ENCODE peak calls at places on chromosomes 11 and 22, in seven cellular contexts. R, U, M, L, J, H and I are unnamed samples. For H3K4me1 and H3K9me3, the result is how much of the 10 kb centered on the place peaks cover.

GRCh38 chr22:49953027-49953679 is 7.4 kb upstream of the PIM3 start:
- DNase-seq in R (peak), U (no peak), M (no peak), L (no peak), J (no peak), H (no peak), I (no peak)

GRCh38 chr22:40572976-40573375 is 63.5 kb downstream of the MRTFA start:
- DNase-seq in R (no peak), U (no peak), M (no peak), L (peak), J (no peak), H (no peak), I (no peak)

GRCh38 chr11:1221848-1222311 is 986 bp upstream of the MUC5B start:
- DNase-seq in R (no peak), U (no peak), M (no peak), L (no peak), J (no peak), H (no peak), I (no peak)

GRCh38 chr22:32880061-32880460 is 78.6 kb downstream of the TIMP3 start:
- DNase-seq in R (no peak), U (no peak), M (no peak), L (no peak), J (no peak), H (no peak), I (no peak)

GRCh38 chr11:44989831-44990566 is 39.3 kb upstream of the TP53I11 start:
- DNase-seq in R (no peak), U (no peak), M (no peak), L (no peak), J (no peak), H (no peak), I (no peak)

GRCh38 chr22:17103351-17103750 is 17.8 kb downstream of the TMEM121B start:
- DNase-seq in R (no peak), U (no peak), M (no peak), L (no peak), J (no peak), H (no peak), I (no peak)

GRCh38 chr11:73950869-73951710 is at the start of gene DNAJB13:
- DNase-seq in R (peak), U (no peak), M (peak), L (no peak), J (no peak), H (peak), I (peak)

GRCh38 chr11:126282742-126283591 is at the start of gene TIRAP:
- DNase-seq in R (peak), U (peak), M (peak), L (peak), J (peak), H (peak), I (no peak)

GRCh38 chr11:130068986-130069683 is 559 bp upstream of the APLP2 start:
- DNase-seq in R (peak), U (peak), M (peak), L (peak), J (peak), H (peak), I (no peak)

GRCh38 chr22:46150615-46151423 is 493 bp downstream of the PPARA start:
- DNase-seq in R (peak), U (peak), M (peak), L (no peak), J (peak), H (peak), I (no peak)

GRCh38 chr11:75733346-75734107 is 15.9 kb downstream of the MOGAT2 start:
- DNase-seq in R (peak), U (no peak), M (peak), L (no peak), J (no peak), H (no peak), I (no peak)

GRCh38 chr22:42892571-42893316 is 35.7 kb upstream of the ARFGAP3 start:
- DNase-seq in R (peak), U (no peak), M (peak), L (no peak), J (no peak), H (no peak), I (no peak)

GRCh38 chr11:127470485-127470884 is 469.9 kb upstream of the KIRREL3 start:
- DNase-seq in R (no peak), U (no peak), M (no peak), L (no peak), J (no peak), H (no peak), I (no peak)

GRCh38 chr22:35258144-35258988 is 1.1 kb downstream of the HMGXB4 start:
- DNase-seq in R (no peak), U (no peak), M (peak), L (peak), J (no peak), H (peak), I (no peak)

GRCh38 chr22:37175414-37176144 is 12.5 kb downstream of the C1QTNF6 start:
- DNase-seq in R (peak), U (no peak), M (no peak), L (no peak), J (no peak), H (no peak), I (no peak)

GRCh38 chr22:33923660-33924246 is 3.5 kb upstream of the LARGE1 start:
- DNase-seq in R (peak), U (no peak), M (peak), L (peak), J (no peak), H (peak), I (no peak)

GRCh38 chr11:1937616-1938342 is 9.4 kb upstream of the MRPL23 start:
- DNase-seq in R (no peak), U (peak), M (no peak), L (no peak), J (no peak), H (no peak), I (no peak)

GRCh38 chr22:37568448-37569008 is 8.2 kb downstream of the CDC42EP1 start:
- DNase-seq in R (no peak), U (no peak), M (no peak), L (no peak), J (no peak), H (no peak), I (no peak)

GRCh38 chr11:131179867-131180266 is 190.5 kb upstream of the NTM start:
- DNase-seq in R (no peak), U (no peak), M (no peak), L (no peak), J (no peak), H (no peak), I (no peak)

GRCh38 chr11:114358711-114359110 is 41.6 kb downstream of the C11orf71 start:
- DNase-seq in R (no peak), U (no peak), M (peak), L (no peak), J (no peak), H (no peak), I (no peak)

GRCh38 chr11:77121876-77122575 is 6.0 kb upstream of the MYO7A start:
- DNase-seq in R (no peak), U (no peak), M (no peak), L (no peak), J (no peak), H (no peak), I (no peak)

GRCh38 chr11:32829680-32830412 is at the start of gene PRRG4:
- DNase-seq in R (peak), U (no peak), M (peak), L (peak), J (no peak), H (no peak), I (no peak)

GRCh38 chr11:62646825-62647608 is 604 bp upstream of the GANAB start:
- DNase-seq in R (no peak), U (no peak), M (no peak), L (no peak), J (no peak), H (no peak), I (no peak)

GRCh38 chr11:107018902-107019493 is 722 bp upstream of the GUCY1A2 start:
- DNase-seq in R (peak), U (no peak), M (peak), L (peak), J (no peak), H (peak), I (no peak)

DNA sequence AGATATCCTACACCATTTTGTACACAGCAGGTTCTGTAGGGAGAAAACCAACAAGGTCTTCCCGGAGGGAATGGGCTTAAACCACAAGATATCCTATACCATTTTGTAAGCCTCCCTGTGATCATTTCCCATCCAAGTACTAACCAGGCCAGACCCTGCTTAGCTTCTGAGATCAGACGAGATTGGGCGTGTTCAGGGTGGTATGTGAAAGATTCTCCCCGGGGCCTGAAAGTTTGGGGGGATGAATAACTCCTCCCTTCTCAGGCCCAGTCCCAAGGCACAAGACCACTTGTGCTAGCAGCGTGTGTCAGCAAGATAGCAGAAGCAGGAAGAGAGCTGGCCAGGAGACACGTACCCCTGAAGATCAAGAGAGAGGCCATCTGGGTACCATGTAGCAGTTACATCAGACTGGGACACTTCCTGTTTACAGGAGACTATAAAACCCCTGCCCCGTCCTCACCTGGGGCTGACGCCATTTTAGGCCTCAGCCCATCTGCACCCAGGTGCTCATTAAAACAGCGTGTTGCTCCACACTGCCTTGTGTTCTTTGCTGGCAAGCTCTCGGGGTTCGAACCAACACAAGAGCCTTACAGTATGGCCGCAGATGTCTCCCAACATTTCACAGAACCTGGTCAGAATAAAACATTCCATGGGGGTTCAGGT is 17.3 kb downstream of the MIF start:
- DNase-seq in R (no peak), U (no peak), M (no peak), L (no peak), J (no peak), H (no peak), I (no peak)
- H3K4me3 ChIP-seq in R (no peak), U (no peak), M (no peak), L (no peak), J (no peak), H (no peak), I (no peak)

DNA sequence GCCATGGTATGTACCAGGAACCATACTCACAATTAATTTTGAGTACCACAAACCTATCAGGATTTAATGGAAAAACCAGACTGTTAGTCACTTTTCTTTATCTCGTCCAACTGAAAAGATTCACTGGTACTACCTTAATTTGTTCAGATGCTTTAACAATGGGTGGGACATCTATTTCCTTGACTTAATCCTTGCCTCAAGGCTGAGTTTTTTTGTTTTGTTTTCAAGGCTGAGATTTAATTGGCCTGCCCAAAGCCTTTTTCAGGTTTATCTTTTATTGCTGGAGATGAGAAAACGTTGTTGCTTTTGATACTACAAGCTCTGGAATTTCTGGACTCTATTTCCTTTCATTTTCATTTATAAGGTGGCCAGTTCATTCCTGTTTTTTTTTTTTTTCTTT is 50.4 kb downstream of the NELL1 start:
- DNase-seq in R (no peak), U (no peak), M (no peak), L (no peak), J (no peak), H (no peak), I (no peak)
- H3K4me1 ChIP-seq in R (under half), U (under half), M (under half), L (under half), J (under half), H (under half), I (under half)

DNA sequence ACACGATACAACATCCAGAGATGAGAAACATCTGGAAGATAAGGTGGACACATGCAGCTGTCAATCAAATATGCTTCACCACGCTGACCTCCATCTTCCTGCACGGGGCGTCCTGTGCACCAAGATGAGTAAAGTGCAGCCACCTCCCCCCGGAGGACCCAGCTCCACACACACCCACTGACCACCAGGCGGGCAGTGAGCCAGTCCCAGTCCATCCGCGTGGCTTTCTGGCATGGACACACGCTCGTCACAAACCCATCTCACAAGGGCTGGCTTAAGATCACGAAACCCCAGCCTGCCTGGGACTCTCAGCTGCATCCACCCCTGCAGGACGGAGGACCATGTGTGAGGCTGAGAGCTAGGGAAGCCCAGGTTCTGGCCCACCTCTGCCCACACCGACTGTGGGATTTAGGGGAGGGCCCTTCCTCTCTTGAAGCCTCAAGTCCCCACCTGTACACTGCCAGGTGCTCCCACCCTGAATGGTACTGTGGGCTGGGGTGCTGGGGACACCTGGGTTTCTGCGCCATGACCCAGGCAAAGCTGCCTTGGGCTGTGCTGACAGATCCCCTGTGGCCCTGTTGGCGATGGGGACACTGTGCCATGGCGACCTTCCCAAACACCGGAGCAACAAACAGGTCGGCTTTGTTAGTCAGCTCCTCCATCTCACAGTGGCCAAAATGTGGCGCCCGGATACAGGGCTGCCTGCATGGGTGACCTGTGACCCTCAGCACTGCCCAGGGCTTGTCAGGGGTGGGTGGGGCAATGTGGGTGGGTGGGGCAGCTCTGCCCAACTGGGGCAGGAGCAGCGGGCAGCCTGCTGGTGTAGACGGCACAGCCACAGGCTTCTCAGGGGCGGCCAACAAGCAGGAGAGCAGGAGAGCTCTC is 629.0 kb downstream of the TBC1D22A start:
- DNase-seq in R (no peak), U (no peak), M (no peak), L (no peak), J (no peak), H (no peak), I (no peak)
- H3K9me3 ChIP-seq in R (under half), U (under half), M (half or more), L (under half), J (under half), H (under half), I (under half)

DNA sequence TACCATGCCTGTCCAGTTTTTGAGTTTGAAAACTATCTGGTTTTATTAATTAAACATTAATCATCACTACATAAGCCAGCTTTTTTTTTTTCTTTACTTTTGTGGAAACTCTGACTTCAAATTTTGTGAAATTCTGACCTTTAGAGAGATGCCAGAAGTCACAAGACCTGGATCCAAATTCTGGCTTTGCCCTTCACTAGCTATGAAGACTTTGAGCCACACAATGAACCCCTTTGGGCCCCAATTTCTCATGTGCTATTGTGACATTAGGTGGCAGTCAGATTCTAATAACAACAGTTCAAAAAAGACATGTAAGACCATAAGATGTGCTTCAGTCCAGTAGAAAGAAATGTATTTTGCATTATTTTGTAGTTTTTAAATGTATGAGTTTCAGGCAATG is 60.3 kb downstream of the ZC3H12C start:
- DNase-seq in R (no peak), U (no peak), M (no peak), L (no peak), J (no peak), H (no peak), I (no peak)
- H3K4me3 ChIP-seq in R (no peak), U (no peak), M (no peak), L (no peak), J (no peak), H (no peak), I (no peak)

DNA sequence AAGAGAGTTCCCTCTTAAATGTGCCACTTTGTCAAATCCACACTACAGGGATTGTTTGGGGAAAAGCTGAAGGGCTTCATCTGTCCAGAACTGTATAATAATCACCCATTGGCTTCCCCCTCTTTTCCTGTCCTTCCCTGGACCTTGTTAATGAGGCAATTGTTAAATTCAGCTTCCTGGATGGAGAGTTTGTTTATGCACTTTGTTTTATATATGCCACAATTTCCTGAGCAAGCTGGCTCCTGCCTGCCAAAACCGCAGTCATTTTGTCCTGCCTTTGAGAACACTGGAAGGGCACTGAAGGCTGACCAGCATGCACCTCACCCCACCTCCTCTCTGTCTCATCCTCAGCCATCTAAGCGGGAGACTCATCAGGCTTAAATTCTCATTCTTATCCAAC is 86.2 kb downstream of the MSANTD4 start:
- DNase-seq in R (no peak), U (no peak), M (peak), L (no peak), J (no peak), H (no peak), I (no peak)
- H3K4me1 ChIP-seq in R (under half), U (under half), M (under half), L (under half), J (under half), H (under half), I (under half)

GRCh38 chr11:95507794-95508193 is 276.8 kb upstream of the SESN3 start:
- DNase-seq in R (no peak), U (no peak), M (no peak), L (no peak), J (no peak), H (no peak), I (no peak)

GRCh38 chr11:95503047-95503446 is 272.0 kb upstream of the SESN3 start:
- DNase-seq in R (no peak), U (no peak), M (no peak), L (no peak), J (no peak), H (no peak), I (no peak)

GRCh38 chr11:95506777-95507176 is 275.8 kb upstream of the SESN3 start:
- DNase-seq in R (no peak), U (no peak), M (peak), L (no peak), J (no peak), H (no peak), I (no peak)

GRCh38 chr11:95508219-95508880 is 277.3 kb upstream of the SESN3 start:
- DNase-seq in R (no peak), U (no peak), M (no peak), L (peak), J (no peak), H (no peak), I (no peak)

GRCh38 chr11:95505927-95506426 is 275.0 kb upstream of the SESN3 start:
- DNase-seq in R (no peak), U (no peak), M (peak), L (no peak), J (no peak), H (no peak), I (no peak)
- H3K9me3 ChIP-seq in R (under half), U (under half), M (under half), L (under half), J (under half), H (under half), I (under half)

DNA sequence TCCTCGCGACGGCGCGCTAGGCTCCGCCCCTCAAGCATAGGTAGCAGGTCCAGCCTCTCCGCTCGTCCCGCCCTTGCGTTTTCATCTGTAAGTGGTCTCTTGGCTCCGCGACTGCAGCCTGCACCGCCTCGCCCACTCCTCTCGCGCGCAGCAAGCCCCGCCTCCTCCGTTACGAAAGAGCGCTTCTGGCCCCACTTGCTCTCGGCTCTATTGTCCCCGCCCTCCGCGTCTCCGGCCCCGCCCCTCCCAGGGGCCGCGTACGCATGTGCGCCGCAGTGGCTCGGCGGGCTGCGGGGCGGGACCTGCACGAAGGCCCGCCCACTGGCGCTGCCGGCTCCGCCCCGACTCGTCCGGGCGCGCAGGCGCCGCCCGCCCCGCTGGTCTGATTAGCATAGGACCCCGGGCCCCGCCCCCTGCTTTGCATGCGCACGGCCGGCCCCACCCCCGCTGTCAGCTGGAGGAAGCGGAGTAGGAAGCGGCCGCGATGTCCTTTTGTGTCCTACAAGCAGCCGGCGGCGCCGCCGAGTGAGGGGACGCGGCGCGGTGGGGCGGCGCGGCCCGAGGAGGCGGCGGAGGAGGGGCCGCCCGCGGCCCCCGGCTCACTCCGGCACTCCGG is at the start of gene ESRRA:
- DNase-seq in R (peak), U (peak), M (peak), L (peak), J (peak), H (peak), I (peak)
- H3K4me3 ChIP-seq in R (peak), U (peak), M (peak), L (peak), J (peak), H (peak), I (peak)

GRCh38 chr11:118615282-118615979 is 8.0 kb downstream of the PHLDB1 start:
- DNase-seq in R (no peak), U (no peak), M (no peak), L (no peak), J (no peak), H (no peak), I (peak)
- H3K4me1 ChIP-seq in R (half or more), U (under half), M (under half), L (half or more), J (under half), H (half or more), I (under half)

DNA sequence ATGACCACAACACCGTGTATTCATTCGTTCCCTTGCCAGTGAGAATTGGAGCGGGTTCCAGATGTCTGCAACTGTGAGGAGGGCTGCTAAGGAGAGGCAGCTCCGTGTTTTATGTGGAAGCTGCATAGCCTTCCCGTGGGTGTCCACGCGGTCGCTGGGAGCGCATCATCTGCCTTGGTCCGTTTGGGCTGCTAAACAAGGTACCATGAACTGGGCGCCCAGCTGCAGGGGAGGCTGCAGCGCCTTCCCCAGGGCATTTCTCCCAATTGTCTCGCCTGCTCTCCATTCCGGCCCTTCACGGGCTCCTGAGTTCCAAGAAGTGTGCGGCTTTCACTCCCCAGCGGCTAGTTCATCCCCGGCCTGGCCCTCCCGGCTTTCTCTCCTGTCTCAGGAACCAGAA is 1446.4 kb downstream of the TBC1D22A start:
- DNase-seq in R (no peak), U (no peak), M (no peak), L (no peak), J (no peak), H (no peak), I (no peak)
- H3K9me3 ChIP-seq in R (under half), U (under half), M (under half), L (under half), J (under half), H (under half), I (under half)

GRCh38 chr22:39503590-39503989 is 1.5 kb downstream of the MIEF1 start:
- DNase-seq in R (no peak), U (no peak), M (no peak), L (no peak), J (no peak), H (no peak), I (no peak)
- H3K4me3 ChIP-seq in R (no peak), U (no peak), M (peak), L (peak), J (peak), H (peak), I (no peak)